ENCODE peak calls at places on chromosomes 1 and 21, in six cellular contexts. I, J, M, D, W and S are unnamed samples.

GRCh38 chr1:48005254-48006162 is 8.3 kb upstream of the TRABD2B start:
- DNase-seq in I (no peak), W (no peak), D (no peak), M (no peak), J (no peak), S (no peak)

GRCh38 chr1:167936930-167937708 is at the start of gene MPC2:
- DNase-seq in J (peak; percentile 85), M (peak; percentile 43), W (peak; percentile 78), I (peak; percentile 51), D (peak; percentile 8), S (peak; percentile 43)

GRCh38 chr1:205507896-205508714 is 3.6 kb downstream of the CDK18 start:
- DNase-seq in M (no peak), D (no peak), W (peak; percentile 68), I (no peak), J (no peak), S (no peak)

GRCh38 chr1:2529776-2530500 is at the start of gene HES5:
- DNase-seq in J (no peak), I (no peak), M (no peak), D (no peak), W (peak; percentile 14), S (no peak)

GRCh38 chr1:73801912-73802429 is 396.0 kb downstream of the LRRIQ3 start:
- DNase-seq in M (no peak), W (no peak), I (no peak), J (no peak), D (no peak), S (no peak)

GRCh38 chr1:67747667-67748066 is 62.7 kb downstream of the GADD45A start:
- DNase-seq in I (no peak), M (no peak), W (no peak), D (no peak), J (no peak), S (no peak)

GRCh38 chr1:182631058-182631677 is 27.0 kb upstream of the RGS16 start:
- DNase-seq in M (no peak), D (no peak), J (no peak), W (no peak), I (no peak), S (no peak)

GRCh38 chr1:158117854-158118691 is 62.6 kb upstream of the CD1D start:
- DNase-seq in J (peak; percentile 72), I (no peak), W (no peak), M (no peak), D (peak; percentile 88), S (no peak)

GRCh38 chr1:116340506-116341240 is 32.4 kb upstream of the ATP1A1 start:
- DNase-seq in W (no peak), I (no peak), M (no peak), D (no peak), J (no peak), S (no peak)

GRCh38 chr1:201066986-201067385 is 43.5 kb upstream of the KIF21B start:
- DNase-seq in M (no peak), I (no peak), J (no peak), D (no peak), W (no peak), S (no peak)

GRCh38 chr1:160124709-160125478 is 9.3 kb downstream of the ATP1A2 start:
- DNase-seq in D (no peak), M (no peak), W (no peak), I (no peak), J (no peak), S (peak; percentile 20)

GRCh38 chr21:42313501-42313969 is 1.7 kb downstream of the TFF3 start:
- DNase-seq in M (no peak), D (no peak), J (no peak), W (peak; percentile 68), I (no peak), S (no peak)

GRCh38 chr1:12448746-12449177 is 169.2 kb downstream of the DHRS3 start:
- DNase-seq in D (peak; percentile 9), W (no peak), M (no peak), J (no peak), I (no peak), S (no peak)

GRCh38 chr1:94247146-94248094 is 10.0 kb upstream of the ARHGAP29 start:
- DNase-seq in J (peak; percentile 7), W (peak; percentile 32), I (no peak), D (peak; percentile 87), M (no peak), S (peak; percentile 60)